ENCODE peak calls at places on chromosomes 16 and 17, in ten cellular contexts. Z is mesendoderm; V is PC-9; D is heart left ventricle; N is Peyer's patch; F is H1; A is transverse colon; P is effector memory CD4-positive, alpha-beta T cell; S is A549; B is cardiac muscle cell. T is an unnamed sample.

GRCh38 chr16:60655514-60656153 is 1380.6 kb downstream of the CDH8 start:
- DNase-seq in S (no peak), V (no peak), N (no peak), A (no peak), Z (no peak), B (no peak), F (no peak), D (no peak), P (no peak), T (no peak)

GRCh38 chr17:76556759-76557367 is 17.0 kb downstream of the PRCD start:
- DNase-seq in D (no peak), F (no peak), S (peak; percentile 53), A (peak; percentile 36), Z (peak; percentile 51), V (no peak), P (peak; percentile 34), B (no peak), N (peak; percentile 66), T (no peak)

GRCh38 chr16:31453255-31454204 is 5.8 kb upstream of the ARMC5 start:
- DNase-seq in D (no peak), F (no peak), A (peak; percentile 65), V (peak; percentile 56), Z (peak; percentile 81), P (no peak), S (peak; percentile 70), N (peak; percentile 76), B (peak; percentile 23), T (no peak)

GRCh38 chr17:57810740-57811632 is 38.9 kb downstream of the MRPS23 start:
- DNase-seq in Z (no peak), B (no peak), F (no peak), A (peak; percentile 11), S (no peak), N (no peak), D (peak; percentile 75), V (no peak), P (no peak), T (peak; percentile 57)

GRCh38 chr16:15613676-15614075 is 29.3 kb downstream of the MARF1 start:
- DNase-seq in A (no peak), S (no peak), D (no peak), B (no peak), Z (peak; percentile 83), V (peak; percentile 91), N (no peak), F (no peak), P (no peak), T (no peak)

GRCh38 chr16:2469399-2470233 is 1.5 kb upstream of the NTN3 start:
- DNase-seq in D (no peak), P (no peak), B (no peak), N (no peak), Z (no peak), S (no peak), V (no peak), F (no peak), A (no peak), T (no peak)

GRCh38 chr17:50550661-50551432 is 3.9 kb downstream of the SPATA20 start:
- DNase-seq in Z (peak; percentile 94), B (peak; percentile 93), N (no peak), P (no peak), S (peak; percentile 95), A (peak; percentile 77), F (peak; percentile 84), V (no peak), D (peak; percentile 81), T (no peak)

GRCh38 chr16:53950677-53951076 is 246.7 kb downstream of the FTO start:
- DNase-seq in N (no peak), B (no peak), D (no peak), P (no peak), Z (no peak), A (no peak), F (no peak), S (no peak), V (no peak), T (no peak)

GRCh38 chr17:1413281-1413791 is 13.3 kb upstream of the YWHAE start:
- DNase-seq in P (no peak), N (peak; percentile 71), D (peak; percentile 87), Z (no peak), A (peak; percentile 26), F (no peak), V (peak; percentile 83), B (no peak), S (peak; percentile 55), T (peak; percentile 67)

GRCh38 chr17:17900615-17901520 is 64.1 kb upstream of the SREBF1 start:
- DNase-seq in P (no peak), B (no peak), S (peak; percentile 85), Z (peak; percentile 30), A (peak; percentile 72), N (peak; percentile 69), D (peak; percentile 87), F (no peak), V (peak; percentile 85), T (peak; percentile 76)

GRCh38 chr16:14505846-14506245 is 124.2 kb downstream of the PARN start:
- DNase-seq in P (no peak), F (no peak), D (no peak), Z (no peak), V (peak; percentile 64), N (no peak), A (no peak), B (no peak), S (peak; percentile 92), T (peak; percentile 17)
- H3K4me1 ChIP-seq in P (no peaks in the 10 kb centered on the region), F (peaks cover 4% of the 10 kb centered on the region), D (peaks cover 53% of the 10 kb centered on the region), Z (peaks cover 19% of the 10 kb centered on the region), V (peaks cover 72% of the 10 kb centered on the region), N (no peaks in the 10 kb centered on the region), A (peaks cover 10% of the 10 kb centered on the region), B (peaks cover 18% of the 10 kb centered on the region), S (peaks cover 96% of the 10 kb centered on the region), T (peaks cover 54% of the 10 kb centered on the region)

DNA sequence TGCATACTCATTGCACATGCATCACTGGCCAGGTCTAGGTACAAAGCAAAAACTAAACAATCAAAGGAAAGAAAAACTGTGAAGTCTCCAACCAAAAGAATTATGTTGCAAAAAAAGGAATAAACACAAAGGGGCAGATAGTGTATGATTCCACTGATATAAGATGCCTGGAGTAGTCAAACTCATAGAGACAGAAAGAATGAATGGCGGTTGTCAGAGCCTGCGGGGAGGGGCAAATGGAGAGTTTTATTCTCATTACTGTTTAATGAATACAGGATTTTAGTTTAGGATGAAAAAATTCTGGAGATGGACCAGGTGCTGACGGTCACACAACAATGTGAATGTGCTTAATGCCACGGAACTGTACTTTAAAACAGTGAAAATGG is 20.8 kb downstream of the STAT5B start:
- DNase-seq in V (no peak), Z (no peak), N (no peak), A (no peak), F (no peak), B (no peak), S (no peak), D (no peak), P (no peak), T (no peak)
- H3K27ac ChIP-seq in V (peak overlapping the region; percentile 78), Z (no peak overlapping the region), N (no peak overlapping the region), A (no peak overlapping the region), F (no peak overlapping the region), B (no peak overlapping the region), S (peak overlapping the region; percentile 67), D (no peak overlapping the region), P (no peak overlapping the region), T (peak overlapping the region; percentile 84)

GRCh38 chr17:82781894-82782274 is 30.0 kb downstream of the TBCD start:
- DNase-seq in N (peak; percentile 90), F (peak; percentile 19), A (peak; percentile 88), S (peak; percentile 72), D (peak; percentile 85), Z (peak; percentile 68), B (peak; percentile 88), P (peak; percentile 72), V (peak; percentile 61), T (peak; percentile 80)

GRCh38 chr17:82780195-82780594 is 28.3 kb downstream of the TBCD start:
- DNase-seq in S (no peak), F (no peak), A (no peak), B (no peak), D (no peak), Z (no peak), P (no peak), V (no peak), N (no peak), T (no peak)

GRCh38 chr17:82783498-82783897 is 31.6 kb downstream of the TBCD start:
- DNase-seq in B (no peak), N (no peak), S (no peak), D (no peak), Z (no peak), P (no peak), A (no peak), F (no peak), V (no peak), T (no peak)

GRCh38 chr17:82780981-82781893 is 29.4 kb downstream of the TBCD start:
- DNase-seq in P (no peak), A (no peak), B (no peak), S (no peak), D (no peak), N (no peak), F (no peak), Z (no peak), V (no peak), T (no peak)

DNA sequence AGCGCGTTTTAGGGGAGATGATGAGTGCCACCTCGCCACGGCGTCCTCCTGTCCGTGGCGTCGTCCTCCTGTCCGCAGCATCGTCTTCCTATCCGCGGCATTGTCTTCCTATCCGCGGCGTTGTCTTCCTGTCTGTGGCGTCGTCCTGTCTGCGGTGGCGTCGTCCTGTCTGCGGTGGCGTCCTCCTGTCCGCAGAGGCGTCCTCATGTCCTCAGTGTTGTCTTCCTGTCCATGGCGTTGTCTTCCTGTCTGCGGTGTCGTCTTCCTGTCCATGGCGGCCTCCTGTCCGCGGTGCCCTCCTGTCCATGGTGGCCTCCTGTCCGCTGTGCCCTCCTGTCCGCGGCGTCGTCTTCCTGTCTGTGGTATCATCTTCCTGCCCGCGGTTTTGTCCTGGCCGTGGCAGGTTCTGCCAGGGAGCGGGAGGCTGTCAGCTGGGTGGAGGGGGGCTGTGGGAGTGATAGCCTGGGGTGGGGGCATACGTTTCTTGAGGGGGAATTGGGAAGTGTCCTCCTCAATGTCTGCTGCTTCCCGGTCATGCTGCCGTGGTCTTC is 30.9 kb downstream of the TBCD start:
- DNase-seq in P (no peak), S (no peak), D (peak; percentile 59), V (no peak), Z (no peak), N (no peak), A (no peak), F (no peak), B (no peak), T (no peak)
- H3K4me1 ChIP-seq in P (no peaks in the 10 kb centered on the region), S (no peaks in the 10 kb centered on the region), D (peaks cover 5% of the 10 kb centered on the region), V (peaks cover 4% of the 10 kb centered on the region), Z (no peaks in the 10 kb centered on the region), N (no peaks in the 10 kb centered on the region), A (no peaks in the 10 kb centered on the region), F (peaks cover 2% of the 10 kb centered on the region), B (peaks cover 4% of the 10 kb centered on the region), T (no peaks in the 10 kb centered on the region)

GRCh38 chr16:88781140-88782077 is 3.6 kb downstream of the PIEZO1 start:
- DNase-seq in N (no peak), S (no peak), D (no peak), P (peak; percentile 64), B (no peak), V (no peak), A (peak; percentile 73), Z (no peak), F (no peak), T (no peak)
- H3K27ac ChIP-seq in N (peak overlapping the region; percentile 95), S (no peak overlapping the region), D (no peak overlapping the region), P (peak overlapping the region; percentile 84), B (no peak overlapping the region), V (peak overlapping the region; percentile 74), A (peak overlapping the region; percentile 92), Z (no peak overlapping the region), F (no peak overlapping the region), T (peak overlapping the region; percentile 35)

T was measured in SJSA1.